ENCODE peak calls at places on chromosomes 12 and 14, in eight cellular contexts. One of them, this sample, is unnamed. For H3K9me3, the result is how much of the 10 kb centered on the place peaks cover.

GRCh38 chr14:92724516-92725340 is 23.7 kb downstream of the LGMN start:
- DNase-seq in heart right ventricle: no peak
- DNase-seq in CD4-positive, CD25-positive, alpha-beta regulatory T cell: no peak
- DNase-seq in cardiac muscle cell: peak
- DNase-seq in ascending aorta: no peak
- DNase-seq in CD4-positive, alpha-beta memory T cell: no peak
- DNase-seq in astrocyte: no peak
- DNase-seq in upper lobe of right lung: no peak
- DNase-seq in this sample: no peak

GRCh38 chr12:100234166-100234565 is 32.7 kb downstream of the DEPDC4 start:
- DNase-seq in cardiac muscle cell: peak
- DNase-seq in ascending aorta: no peak
- DNase-seq in astrocyte: peak
- DNase-seq in upper lobe of right lung: no peak
- DNase-seq in heart right ventricle: no peak
- DNase-seq in CD4-positive, CD25-positive, alpha-beta regulatory T cell: no peak
- DNase-seq in CD4-positive, alpha-beta memory T cell: no peak
- DNase-seq in this sample: no peak

GRCh38 chr12:113462880-113463745 is 8.6 kb downstream of the LHX5 start:
- DNase-seq in upper lobe of right lung: peak
- DNase-seq in ascending aorta: no peak
- DNase-seq in cardiac muscle cell: no peak
- DNase-seq in CD4-positive, alpha-beta memory T cell: no peak
- DNase-seq in heart right ventricle: no peak
- DNase-seq in CD4-positive, CD25-positive, alpha-beta regulatory T cell: no peak
- DNase-seq in astrocyte: no peak
- DNase-seq in this sample: no peak

GRCh38 chr12:46533723-46534122 is 161.2 kb upstream of the SLC38A2 start:
- DNase-seq in cardiac muscle cell: peak
- DNase-seq in ascending aorta: no peak
- DNase-seq in heart right ventricle: no peak
- DNase-seq in CD4-positive, alpha-beta memory T cell: no peak
- DNase-seq in astrocyte: no peak
- DNase-seq in upper lobe of right lung: no peak
- DNase-seq in CD4-positive, CD25-positive, alpha-beta regulatory T cell: no peak
- DNase-seq in this sample: no peak

GRCh38 chr12:42750356-42750755 is 160.8 kb upstream of the PRICKLE1 start:
- DNase-seq in CD4-positive, CD25-positive, alpha-beta regulatory T cell: no peak
- DNase-seq in cardiac muscle cell: no peak
- DNase-seq in upper lobe of right lung: no peak
- DNase-seq in ascending aorta: no peak
- DNase-seq in heart right ventricle: no peak
- DNase-seq in CD4-positive, alpha-beta memory T cell: no peak
- DNase-seq in astrocyte: no peak
- DNase-seq in this sample: no peak

GRCh38 chr12:112163056-112163455 is 37.7 kb downstream of the TRAFD1 start:
- DNase-seq in CD4-positive, CD25-positive, alpha-beta regulatory T cell: no peak
- DNase-seq in cardiac muscle cell: no peak
- DNase-seq in upper lobe of right lung: no peak
- DNase-seq in heart right ventricle: no peak
- DNase-seq in ascending aorta: peak
- DNase-seq in CD4-positive, alpha-beta memory T cell: no peak
- DNase-seq in astrocyte: no peak
- DNase-seq in this sample: no peak

GRCh38 chr12:75837700-75838099 is 193.9 kb downstream of the PHLDA1 start:
- DNase-seq in upper lobe of right lung: no peak
- DNase-seq in cardiac muscle cell: no peak
- DNase-seq in astrocyte: no peak
- DNase-seq in CD4-positive, alpha-beta memory T cell: no peak
- DNase-seq in ascending aorta: no peak
- DNase-seq in CD4-positive, CD25-positive, alpha-beta regulatory T cell: no peak
- DNase-seq in heart right ventricle: peak
- DNase-seq in this sample: no peak

GRCh38 chr12:106956048-106956935 is 585 bp downstream of the TMEM263 start:
- DNase-seq in CD4-positive, CD25-positive, alpha-beta regulatory T cell: peak
- DNase-seq in ascending aorta: peak
- DNase-seq in CD4-positive, alpha-beta memory T cell: peak
- DNase-seq in heart right ventricle: peak
- DNase-seq in upper lobe of right lung: peak
- DNase-seq in cardiac muscle cell: peak
- DNase-seq in astrocyte: peak
- DNase-seq in this sample: peak

GRCh38 chr14:94936411-94936892 is 166.5 kb upstream of the GSC start:
- DNase-seq in cardiac muscle cell: peak
- DNase-seq in CD4-positive, alpha-beta memory T cell: no peak
- DNase-seq in upper lobe of right lung: no peak
- DNase-seq in astrocyte: peak
- DNase-seq in CD4-positive, CD25-positive, alpha-beta regulatory T cell: no peak
- DNase-seq in heart right ventricle: peak
- DNase-seq in ascending aorta: peak
- DNase-seq in this sample: no peak

GRCh38 chr12:131095826-131096680 is 142.3 kb downstream of the ADGRD1 start:
- DNase-seq in CD4-positive, CD25-positive, alpha-beta regulatory T cell: no peak
- DNase-seq in heart right ventricle: no peak
- DNase-seq in cardiac muscle cell: no peak
- DNase-seq in astrocyte: no peak
- DNase-seq in ascending aorta: peak
- DNase-seq in CD4-positive, alpha-beta memory T cell: no peak
- DNase-seq in upper lobe of right lung: peak
- DNase-seq in this sample: no peak

GRCh38 chr12:4191642-4192041 is 81.9 kb upstream of the CCND2 start:
- DNase-seq in CD4-positive, CD25-positive, alpha-beta regulatory T cell: no peak
- DNase-seq in astrocyte: no peak
- DNase-seq in CD4-positive, alpha-beta memory T cell: no peak
- DNase-seq in upper lobe of right lung: no peak
- DNase-seq in ascending aorta: no peak
- DNase-seq in cardiac muscle cell: no peak
- DNase-seq in heart right ventricle: no peak
- DNase-seq in this sample: no peak

GRCh38 chr14:75452900-75453816 is 25.3 kb downstream of the JDP2 start:
- DNase-seq in CD4-positive, CD25-positive, alpha-beta regulatory T cell: no peak
- DNase-seq in heart right ventricle: peak
- DNase-seq in ascending aorta: peak
- DNase-seq in CD4-positive, alpha-beta memory T cell: no peak
- DNase-seq in cardiac muscle cell: peak
- DNase-seq in astrocyte: peak
- DNase-seq in upper lobe of right lung: peak
- DNase-seq in this sample: no peak

GRCh38 chr12:121430821-121431415 is 31.0 kb downstream of the RNF34 start:
- DNase-seq in upper lobe of right lung: no peak
- DNase-seq in cardiac muscle cell: no peak
- DNase-seq in heart right ventricle: no peak
- DNase-seq in ascending aorta: no peak
- DNase-seq in astrocyte: no peak
- DNase-seq in CD4-positive, alpha-beta memory T cell: no peak
- DNase-seq in CD4-positive, CD25-positive, alpha-beta regulatory T cell: no peak
- DNase-seq in this sample: no peak

GRCh38 chr12:121765573-121765972 is 27.9 kb downstream of the RHOF start:
- DNase-seq in astrocyte: peak
- DNase-seq in heart right ventricle: no peak
- DNase-seq in upper lobe of right lung: no peak
- DNase-seq in CD4-positive, alpha-beta memory T cell: no peak
- DNase-seq in CD4-positive, CD25-positive, alpha-beta regulatory T cell: no peak
- DNase-seq in ascending aorta: no peak
- DNase-seq in cardiac muscle cell: peak
- DNase-seq in this sample: no peak

GRCh38 chr14:57714487-57714899 is 151.4 kb downstream of the SLC35F4 start:
- DNase-seq in astrocyte: no peak
- DNase-seq in heart right ventricle: no peak
- DNase-seq in CD4-positive, CD25-positive, alpha-beta regulatory T cell: no peak
- DNase-seq in cardiac muscle cell: no peak
- DNase-seq in upper lobe of right lung: no peak
- DNase-seq in ascending aorta: no peak
- DNase-seq in CD4-positive, alpha-beta memory T cell: no peak
- DNase-seq in this sample: no peak

GRCh38 chr12:79566452-79566851 is 124.3 kb downstream of the PAWR start:
- DNase-seq in ascending aorta: no peak
- DNase-seq in astrocyte: peak
- DNase-seq in upper lobe of right lung: no peak
- DNase-seq in heart right ventricle: no peak
- DNase-seq in CD4-positive, alpha-beta memory T cell: no peak
- DNase-seq in CD4-positive, CD25-positive, alpha-beta regulatory T cell: no peak
- DNase-seq in cardiac muscle cell: peak
- DNase-seq in this sample: no peak

GRCh38 chr12:79560165-79560889 is 130.4 kb downstream of the PAWR start:
- DNase-seq in upper lobe of right lung: no peak
- DNase-seq in ascending aorta: no peak
- DNase-seq in cardiac muscle cell: peak
- DNase-seq in CD4-positive, CD25-positive, alpha-beta regulatory T cell: no peak
- DNase-seq in astrocyte: no peak
- DNase-seq in heart right ventricle: no peak
- DNase-seq in CD4-positive, alpha-beta memory T cell: no peak
- DNase-seq in this sample: no peak

GRCh38 chr12:79559591-79559990 is 131.2 kb downstream of the PAWR start:
- DNase-seq in astrocyte: no peak
- DNase-seq in upper lobe of right lung: no peak
- DNase-seq in CD4-positive, alpha-beta memory T cell: no peak
- DNase-seq in cardiac muscle cell: no peak
- DNase-seq in heart right ventricle: no peak
- DNase-seq in ascending aorta: no peak
- DNase-seq in CD4-positive, CD25-positive, alpha-beta regulatory T cell: no peak
- DNase-seq in this sample: no peak

GRCh38 chr12:79561401-79562132 is 129.2 kb downstream of the PAWR start:
- DNase-seq in CD4-positive, alpha-beta memory T cell: no peak
- DNase-seq in cardiac muscle cell: no peak
- DNase-seq in ascending aorta: no peak
- DNase-seq in CD4-positive, CD25-positive, alpha-beta regulatory T cell: no peak
- DNase-seq in heart right ventricle: no peak
- DNase-seq in astrocyte: no peak
- DNase-seq in upper lobe of right lung: no peak
- DNase-seq in this sample: no peak

GRCh38 chr12:79563021-79563739 is 127.6 kb downstream of the PAWR start:
- DNase-seq in ascending aorta: no peak
- DNase-seq in CD4-positive, CD25-positive, alpha-beta regulatory T cell: no peak
- DNase-seq in heart right ventricle: no peak
- DNase-seq in astrocyte: no peak
- DNase-seq in cardiac muscle cell: no peak
- DNase-seq in upper lobe of right lung: no peak
- DNase-seq in CD4-positive, alpha-beta memory T cell: no peak
- DNase-seq in this sample: no peak
- H3K9me3 ChIP-seq in ascending aorta: under half
- H3K9me3 ChIP-seq in CD4-positive, CD25-positive, alpha-beta regulatory T cell: under half
- H3K9me3 ChIP-seq in heart right ventricle: under half
- H3K9me3 ChIP-seq in astrocyte: under half
- H3K9me3 ChIP-seq in cardiac muscle cell: under half
- H3K9me3 ChIP-seq in upper lobe of right lung: under half
- H3K9me3 ChIP-seq in CD4-positive, alpha-beta memory T cell: under half
- H3K9me3 ChIP-seq in this sample: under half

GRCh38 chr14:67432088-67432564 is 20.2 kb upstream of the PLEK2 start:
- DNase-seq in CD4-positive, CD25-positive, alpha-beta regulatory T cell: no peak
- DNase-seq in heart right ventricle: no peak
- DNase-seq in cardiac muscle cell: no peak
- DNase-seq in astrocyte: no peak
- DNase-seq in ascending aorta: no peak
- DNase-seq in upper lobe of right lung: no peak
- DNase-seq in CD4-positive, alpha-beta memory T cell: no peak
- DNase-seq in this sample: no peak
- H3K27ac ChIP-seq in CD4-positive, CD25-positive, alpha-beta regulatory T cell: no peak
- H3K27ac ChIP-seq in heart right ventricle: no peak
- H3K27ac ChIP-seq in cardiac muscle cell: peak
- H3K27ac ChIP-seq in astrocyte: no peak
- H3K27ac ChIP-seq in ascending aorta: no peak
- H3K27ac ChIP-seq in upper lobe of right lung: no peak
- H3K27ac ChIP-seq in CD4-positive, alpha-beta memory T cell: no peak
- H3K27ac ChIP-seq in this sample: no peak

GRCh38 chr14:103205541-103205906 is 82.3 kb downstream of the TNFAIP2 start:
- DNase-seq in upper lobe of right lung: no peak
- DNase-seq in astrocyte: no peak
- DNase-seq in heart right ventricle: no peak
- DNase-seq in cardiac muscle cell: no peak
- DNase-seq in ascending aorta: no peak
- DNase-seq in CD4-positive, alpha-beta memory T cell: no peak
- DNase-seq in CD4-positive, CD25-positive, alpha-beta regulatory T cell: no peak
- DNase-seq in this sample: no peak

GRCh38 chr14:103207038-103207403 is 83.8 kb downstream of the TNFAIP2 start:
- DNase-seq in CD4-positive, CD25-positive, alpha-beta regulatory T cell: no peak
- DNase-seq in CD4-positive, alpha-beta memory T cell: no peak
- DNase-seq in astrocyte: peak
- DNase-seq in upper lobe of right lung: peak
- DNase-seq in heart right ventricle: peak
- DNase-seq in cardiac muscle cell: peak
- DNase-seq in ascending aorta: peak
- DNase-seq in this sample: no peak

GRCh38 chr14:103207404-103208072 is 84.3 kb downstream of the TNFAIP2 start:
- DNase-seq in astrocyte: peak
- DNase-seq in CD4-positive, CD25-positive, alpha-beta regulatory T cell: no peak
- DNase-seq in CD4-positive, alpha-beta memory T cell: no peak
- DNase-seq in cardiac muscle cell: no peak
- DNase-seq in ascending aorta: no peak
- DNase-seq in heart right ventricle: peak
- DNase-seq in upper lobe of right lung: peak
- DNase-seq in this sample: no peak

GRCh38 chr14:103204852-103205540 is 81.7 kb downstream of the TNFAIP2 start:
- DNase-seq in heart right ventricle: no peak
- DNase-seq in CD4-positive, CD25-positive, alpha-beta regulatory T cell: no peak
- DNase-seq in upper lobe of right lung: peak
- DNase-seq in astrocyte: peak
- DNase-seq in CD4-positive, alpha-beta memory T cell: no peak
- DNase-seq in ascending aorta: no peak
- DNase-seq in cardiac muscle cell: no peak
- DNase-seq in this sample: no peak

DNA sequence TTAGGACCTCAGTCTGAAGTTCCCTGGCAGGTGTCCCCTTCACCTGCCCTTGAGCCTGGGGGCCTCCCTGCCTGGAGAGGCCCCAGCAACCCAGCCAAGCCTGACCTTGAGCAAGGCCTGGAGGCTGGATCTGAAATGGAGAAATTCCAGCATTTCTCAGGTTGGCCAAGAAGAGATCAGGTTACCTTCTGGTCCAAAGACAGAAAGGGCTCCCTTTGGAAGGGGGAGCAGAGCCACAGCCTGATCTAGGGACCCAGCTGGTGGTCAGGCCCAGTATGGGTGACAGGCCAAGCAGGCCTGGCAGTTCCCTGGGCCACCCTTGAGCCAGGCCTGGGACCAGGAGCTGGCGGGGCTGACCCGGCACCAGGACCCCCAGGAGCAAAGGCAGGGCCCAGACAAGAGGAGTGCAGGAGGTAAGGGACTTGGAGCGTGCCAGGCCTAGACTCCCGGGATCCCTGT is 82.8 kb downstream of the TNFAIP2 start:
- DNase-seq in upper lobe of right lung: no peak
- DNase-seq in ascending aorta: no peak
- DNase-seq in heart right ventricle: no peak
- DNase-seq in astrocyte: peak
- DNase-seq in cardiac muscle cell: no peak
- DNase-seq in CD4-positive, CD25-positive, alpha-beta regulatory T cell: no peak
- DNase-seq in CD4-positive, alpha-beta memory T cell: no peak
- DNase-seq in this sample: no peak
- H3K9me3 ChIP-seq in upper lobe of right lung: under half
- H3K9me3 ChIP-seq in ascending aorta: under half
- H3K9me3 ChIP-seq in heart right ventricle: under half
- H3K9me3 ChIP-seq in astrocyte: under half
- H3K9me3 ChIP-seq in cardiac muscle cell: under half
- H3K9me3 ChIP-seq in CD4-positive, CD25-positive, alpha-beta regulatory T cell: under half
- H3K9me3 ChIP-seq in CD4-positive, alpha-beta memory T cell: under half
- H3K9me3 ChIP-seq in this sample: under half

DNA sequence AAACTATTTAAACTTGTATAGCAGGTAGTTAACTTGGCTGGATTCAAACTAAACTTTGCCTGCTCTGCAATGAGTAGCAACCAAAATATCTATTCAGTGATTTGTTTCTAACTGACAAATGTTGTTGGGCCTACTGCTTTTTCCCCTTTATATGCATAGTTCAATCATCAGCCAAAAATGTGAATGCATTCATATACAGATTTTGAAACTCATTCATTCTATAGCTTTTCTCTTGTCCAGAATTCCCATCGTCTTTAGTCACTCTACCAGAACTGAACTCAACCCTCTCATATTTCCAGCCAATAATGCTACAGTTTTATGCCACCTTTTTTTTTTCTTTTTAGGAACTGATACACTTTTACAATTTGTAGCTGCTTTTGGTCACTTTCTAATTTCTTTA is 599.8 kb downstream of the RPL10L start:
- DNase-seq in astrocyte: peak
- DNase-seq in ascending aorta: no peak
- DNase-seq in CD4-positive, alpha-beta memory T cell: no peak
- DNase-seq in CD4-positive, CD25-positive, alpha-beta regulatory T cell: no peak
- DNase-seq in upper lobe of right lung: no peak
- DNase-seq in cardiac muscle cell: no peak
- DNase-seq in heart right ventricle: no peak
- DNase-seq in this sample: no peak
- H3K27ac ChIP-seq in astrocyte: no peak
- H3K27ac ChIP-seq in ascending aorta: no peak
- H3K27ac ChIP-seq in CD4-positive, alpha-beta memory T cell: no peak
- H3K27ac ChIP-seq in CD4-positive, CD25-positive, alpha-beta regulatory T cell: no peak
- H3K27ac ChIP-seq in upper lobe of right lung: no peak
- H3K27ac ChIP-seq in cardiac muscle cell: no peak
- H3K27ac ChIP-seq in heart right ventricle: no peak
- H3K27ac ChIP-seq in this sample: no peak

This sample was measured in CD8-positive, alpha-beta memory T cell.